ENCODE peak calls at places on chromosomes 11 and 22, in seven cellular contexts. One of them, this sample, is unnamed.

GRCh38 chr22:41181349-41182241 is 23.5 kb upstream of the L3MBTL2 start:
- DNase-seq in H1: no peak
- DNase-seq in stimulated activated CD8-positive, alpha-beta memory T cell treated with anti-CD3 and anti-CD28 coated beads, Interleukin-12 subunit alpha, Interleukin-12 subunit beta, amount 100 ng/mL, for 4 hours: no peak
- DNase-seq in H54: no peak
- DNase-seq in mammary epithelial cell: peak
- DNase-seq in CD8-positive, alpha-beta T cell: no peak
- DNase-seq in NCI-H82: peak
- DNase-seq in this sample: peak

GRCh38 chr22:39282642-39283311 is 36.6 kb downstream of the RPL3 start:
- DNase-seq in H1: no peak
- DNase-seq in stimulated activated CD8-positive, alpha-beta memory T cell treated with anti-CD3 and anti-CD28 coated beads, Interleukin-12 subunit alpha, Interleukin-12 subunit beta, amount 100 ng/mL, for 4 hours: no peak
- DNase-seq in H54: no peak
- DNase-seq in mammary epithelial cell: no peak
- DNase-seq in CD8-positive, alpha-beta T cell: no peak
- DNase-seq in NCI-H82: no peak
- DNase-seq in this sample: no peak

GRCh38 chr11:80103149-80103859 is 662.5 kb upstream of the TENM4 start:
- DNase-seq in H1: no peak
- DNase-seq in stimulated activated CD8-positive, alpha-beta memory T cell treated with anti-CD3 and anti-CD28 coated beads, Interleukin-12 subunit alpha, Interleukin-12 subunit beta, amount 100 ng/mL, for 4 hours: no peak
- DNase-seq in H54: peak
- DNase-seq in mammary epithelial cell: peak
- DNase-seq in CD8-positive, alpha-beta T cell: no peak
- DNase-seq in NCI-H82: no peak
- DNase-seq in this sample: peak

GRCh38 chr11:116373107-116373506 is 399.7 kb downstream of the BUD13 start:
- DNase-seq in H1: no peak
- DNase-seq in stimulated activated CD8-positive, alpha-beta memory T cell treated with anti-CD3 and anti-CD28 coated beads, Interleukin-12 subunit alpha, Interleukin-12 subunit beta, amount 100 ng/mL, for 4 hours: no peak
- DNase-seq in H54: no peak
- DNase-seq in mammary epithelial cell: no peak
- DNase-seq in CD8-positive, alpha-beta T cell: no peak
- DNase-seq in NCI-H82: peak
- DNase-seq in this sample: no peak

GRCh38 chr11:16982809-16983208 is 31.4 kb downstream of the PLEKHA7 start:
- DNase-seq in H1: no peak
- DNase-seq in stimulated activated CD8-positive, alpha-beta memory T cell treated with anti-CD3 and anti-CD28 coated beads, Interleukin-12 subunit alpha, Interleukin-12 subunit beta, amount 100 ng/mL, for 4 hours: no peak
- DNase-seq in H54: no peak
- DNase-seq in mammary epithelial cell: no peak
- DNase-seq in CD8-positive, alpha-beta T cell: no peak
- DNase-seq in NCI-H82: no peak
- DNase-seq in this sample: no peak

GRCh38 chr22:46758867-46759290 is 3.6 kb upstream of the TBC1D22A start:
- DNase-seq in H1: peak
- DNase-seq in stimulated activated CD8-positive, alpha-beta memory T cell treated with anti-CD3 and anti-CD28 coated beads, Interleukin-12 subunit alpha, Interleukin-12 subunit beta, amount 100 ng/mL, for 4 hours: no peak
- DNase-seq in H54: no peak
- DNase-seq in mammary epithelial cell: peak
- DNase-seq in CD8-positive, alpha-beta T cell: peak
- DNase-seq in NCI-H82: peak
- DNase-seq in this sample: peak

GRCh38 chr11:110121204-110121603 is 28.0 kb downstream of the ZC3H12C start:
- DNase-seq in H1: no peak
- DNase-seq in stimulated activated CD8-positive, alpha-beta memory T cell treated with anti-CD3 and anti-CD28 coated beads, Interleukin-12 subunit alpha, Interleukin-12 subunit beta, amount 100 ng/mL, for 4 hours: no peak
- DNase-seq in H54: no peak
- DNase-seq in mammary epithelial cell: peak
- DNase-seq in CD8-positive, alpha-beta T cell: no peak
- DNase-seq in NCI-H82: no peak
- DNase-seq in this sample: peak

GRCh38 chr11:67408437-67409200 is 4.7 kb downstream of the TBC1D10C start:
- DNase-seq in H1: no peak
- DNase-seq in stimulated activated CD8-positive, alpha-beta memory T cell treated with anti-CD3 and anti-CD28 coated beads, Interleukin-12 subunit alpha, Interleukin-12 subunit beta, amount 100 ng/mL, for 4 hours: no peak
- DNase-seq in H54: no peak
- DNase-seq in mammary epithelial cell: no peak
- DNase-seq in CD8-positive, alpha-beta T cell: peak
- DNase-seq in NCI-H82: no peak
- DNase-seq in this sample: no peak

GRCh38 chr11:40567392-40567791 is 892.1 kb downstream of the LRRC4C start:
- DNase-seq in H1: no peak
- DNase-seq in stimulated activated CD8-positive, alpha-beta memory T cell treated with anti-CD3 and anti-CD28 coated beads, Interleukin-12 subunit alpha, Interleukin-12 subunit beta, amount 100 ng/mL, for 4 hours: no peak
- DNase-seq in H54: no peak
- DNase-seq in mammary epithelial cell: no peak
- DNase-seq in CD8-positive, alpha-beta T cell: no peak
- DNase-seq in NCI-H82: peak
- DNase-seq in this sample: no peak

GRCh38 chr11:105181100-105181499 is 41.5 kb upstream of the CARD18 start:
- DNase-seq in H1: no peak
- DNase-seq in stimulated activated CD8-positive, alpha-beta memory T cell treated with anti-CD3 and anti-CD28 coated beads, Interleukin-12 subunit alpha, Interleukin-12 subunit beta, amount 100 ng/mL, for 4 hours: no peak
- DNase-seq in H54: no peak
- DNase-seq in mammary epithelial cell: peak
- DNase-seq in CD8-positive, alpha-beta T cell: no peak
- DNase-seq in NCI-H82: peak
- DNase-seq in this sample: peak

GRCh38 chr22:42611076-42611475 is 3.6 kb downstream of the POLDIP3 start:
- DNase-seq in H1: no peak
- DNase-seq in stimulated activated CD8-positive, alpha-beta memory T cell treated with anti-CD3 and anti-CD28 coated beads, Interleukin-12 subunit alpha, Interleukin-12 subunit beta, amount 100 ng/mL, for 4 hours: no peak
- DNase-seq in H54: no peak
- DNase-seq in mammary epithelial cell: no peak
- DNase-seq in CD8-positive, alpha-beta T cell: no peak
- DNase-seq in NCI-H82: no peak
- DNase-seq in this sample: no peak

GRCh38 chr11:44632466-44633123 is 67.1 kb downstream of the CD82 start:
- DNase-seq in H1: peak
- DNase-seq in stimulated activated CD8-positive, alpha-beta memory T cell treated with anti-CD3 and anti-CD28 coated beads, Interleukin-12 subunit alpha, Interleukin-12 subunit beta, amount 100 ng/mL, for 4 hours: no peak
- DNase-seq in H54: no peak
- DNase-seq in mammary epithelial cell: no peak
- DNase-seq in CD8-positive, alpha-beta T cell: peak
- DNase-seq in NCI-H82: peak
- DNase-seq in this sample: no peak

GRCh38 chr11:68137833-68138232 is 16.6 kb upstream of the CHKA start:
- DNase-seq in H1: no peak
- DNase-seq in stimulated activated CD8-positive, alpha-beta memory T cell treated with anti-CD3 and anti-CD28 coated beads, Interleukin-12 subunit alpha, Interleukin-12 subunit beta, amount 100 ng/mL, for 4 hours: no peak
- DNase-seq in H54: no peak
- DNase-seq in mammary epithelial cell: no peak
- DNase-seq in CD8-positive, alpha-beta T cell: no peak
- DNase-seq in NCI-H82: no peak
- DNase-seq in this sample: no peak

This sample was measured in fibroblast of the aortic adventitia.